ENCODE peak calls at places on chromosomes 6 and 20, in seven cellular contexts. F is colonic mucosa; K is astrocyte of the spinal cord; I is right lobe of liver; D is lower leg skin; U is effector memory CD4-positive, alpha-beta T cell; Z is upper lobe of right lung. S is an unnamed sample.

GRCh38 chr6:157107571-157107914 is 215.8 kb downstream of the TMEM242 start:
- DNase-seq in F (no peak), U (no peak), D (no peak), K (no peak), Z (no peak), I (no peak), S (no peak)

GRCh38 chr20:53718622-53719021 is 125.0 kb upstream of the ZNF217 start:
- DNase-seq in K (no peak), I (no peak), F (no peak), Z (peak), U (no peak), D (no peak), S (no peak)

GRCh38 chr6:129513471-129513870 is 196.5 kb downstream of the ARHGAP18 start:
- DNase-seq in Z (no peak), K (peak), I (no peak), D (no peak), U (no peak), F (no peak), S (peak)

GRCh38 chr6:116557863-116558262 is 4.3 kb downstream of the CALHM4 start:
- DNase-seq in Z (no peak), U (no peak), D (no peak), F (no peak), K (peak), I (no peak), S (peak)

GRCh38 chr20:44187054-44187762 is at the start of gene JPH2:
- DNase-seq in I (no peak), K (peak), F (peak), U (no peak), Z (no peak), D (peak), S (peak)

GRCh38 chr20:8530022-8530421 is 398.0 kb downstream of the PLCB1 start:
- DNase-seq in U (no peak), D (no peak), K (no peak), Z (no peak), I (no peak), F (no peak), S (no peak)

GRCh38 chr20:11948809-11949208 is 31.1 kb downstream of the BTBD3 start:
- DNase-seq in K (no peak), I (no peak), Z (no peak), U (no peak), F (no peak), D (no peak), S (no peak)

GRCh38 chr6:145705561-145705960 is 29.8 kb downstream of the EPM2A start:
- DNase-seq in Z (no peak), D (no peak), F (no peak), I (no peak), K (peak), U (no peak), S (peak)

GRCh38 chr6:47073125-47074110 is 31.3 kb upstream of the ADGRF1 start:
- DNase-seq in K (no peak), F (no peak), U (no peak), I (no peak), D (no peak), Z (no peak), S (peak)

GRCh38 chr6:90397929-90398674 is 101.5 kb upstream of the BACH2 start:
- DNase-seq in U (peak), D (no peak), F (no peak), Z (no peak), K (no peak), I (no peak), S (peak)

GRCh38 chr20:62209850-62210495 is 10.1 kb downstream of the HRH3 start:
- DNase-seq in F (no peak), D (no peak), U (no peak), I (no peak), Z (no peak), K (no peak), S (no peak)

GRCh38 chr20:47318596-47319516 is 37.6 kb downstream of the ZMYND8 start:
- DNase-seq in U (no peak), Z (peak), F (peak), K (peak), D (peak), I (peak), S (no peak)

GRCh38 chr6:139754898-139755754 is 380.7 kb upstream of the CITED2 start:
- DNase-seq in Z (no peak), K (no peak), F (no peak), U (no peak), D (no peak), I (no peak), S (no peak)

GRCh38 chr6:125815050-125815910 is 24.5 kb downstream of the NCOA7 start:
- DNase-seq in K (no peak), D (no peak), Z (no peak), F (no peak), U (no peak), I (no peak), S (peak)

GRCh38 chr6:125819927-125820326 is 29.2 kb downstream of the NCOA7 start:
- DNase-seq in K (no peak), I (no peak), U (no peak), Z (no peak), F (no peak), D (no peak), S (no peak)

GRCh38 chr6:125816828-125817280 is 26.1 kb downstream of the NCOA7 start:
- DNase-seq in I (no peak), K (no peak), U (no peak), Z (no peak), D (no peak), F (no peak), S (no peak)

GRCh38 chr6:125818659-125819297 is 28.0 kb downstream of the NCOA7 start:
- DNase-seq in U (no peak), K (no peak), I (no peak), F (no peak), D (no peak), Z (no peak), S (peak)

DNA sequence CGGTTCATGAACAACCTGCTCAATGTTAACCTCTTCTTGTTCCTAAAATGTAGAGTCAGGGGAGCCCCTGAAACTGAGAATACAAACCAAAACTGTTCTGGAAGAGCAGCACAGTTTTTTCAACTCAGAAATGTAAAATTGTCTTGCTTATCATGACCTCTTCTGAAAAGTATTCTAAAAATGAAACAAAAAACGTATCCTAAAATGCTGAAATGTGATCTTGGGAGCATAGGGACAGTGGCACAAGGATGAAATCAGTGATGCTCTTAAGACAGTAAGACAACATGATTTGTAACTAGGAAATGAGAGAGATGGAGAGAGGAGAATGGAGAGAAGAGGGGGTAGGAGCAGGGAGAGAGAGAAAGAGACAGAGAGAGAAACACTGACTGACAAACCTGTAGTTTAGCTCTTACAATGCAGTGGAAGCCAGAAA is 27.5 kb downstream of the NCOA7 start:
- DNase-seq in K (no peak), Z (no peak), I (no peak), F (no peak), D (no peak), U (no peak), S (peak)
- H3K4me3 ChIP-seq in K (no peak), Z (no peak), I (peak), F (no peak), D (no peak), U (no peak), S (no peak)

GRCh38 chr20:15063077-15063476 is 725.7 kb upstream of the FLRT3 start:
- DNase-seq in Z (no peak), I (no peak), D (no peak), U (no peak), K (no peak), F (no peak), S (peak)
- H3K4me3 ChIP-seq in Z (no peak), I (no peak), D (no peak), U (no peak), K (no peak), F (no peak), S (no peak)

GRCh38 chr6:1162367-1163275 is 149.3 kb upstream of the FOXQ1 start:
- DNase-seq in D (no peak), U (no peak), F (no peak), Z (no peak), K (no peak), I (no peak), S (no peak)
- H3K4me3 ChIP-seq in D (no peak), U (no peak), F (no peak), Z (peak), K (no peak), I (no peak), S (no peak)

DNA sequence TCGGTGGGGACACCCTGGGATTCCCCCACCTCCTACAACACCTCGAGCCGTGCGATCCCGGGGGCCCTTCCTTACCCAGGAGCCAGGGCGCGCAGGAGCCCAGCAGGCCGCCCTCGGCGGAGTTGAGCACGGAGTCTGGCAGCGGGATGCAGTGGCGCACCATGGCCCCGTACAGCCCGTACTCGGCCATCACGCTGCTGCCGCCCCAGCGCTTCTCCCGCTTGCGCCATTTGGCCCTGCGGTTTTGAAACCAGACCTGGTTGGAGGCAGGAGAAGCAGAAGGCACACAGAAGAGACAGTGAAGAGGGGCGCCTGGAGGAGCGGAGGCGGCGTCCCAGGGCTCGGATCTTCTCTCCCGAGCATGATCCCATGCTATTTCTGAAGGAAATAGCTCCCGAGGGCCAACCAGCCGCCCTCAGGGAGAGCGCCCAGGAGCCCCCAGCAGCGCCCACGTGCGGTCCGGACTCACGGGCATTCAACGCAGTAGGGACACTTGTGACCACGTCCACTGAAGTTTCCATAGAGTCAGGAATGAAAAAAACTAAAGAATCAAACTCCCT is 4.3 kb downstream of the VSX1 start:
- DNase-seq in D (no peak), Z (peak), U (no peak), I (peak), K (no peak), F (no peak), S (peak)
- H3K4me3 ChIP-seq in D (no peak), Z (peak), U (no peak), I (peak), K (no peak), F (peak), S (peak)

GRCh38 chr6:11280394-11280793 is 47.9 kb upstream of the NEDD9 start:
- DNase-seq in U (no peak), D (no peak), Z (no peak), F (no peak), I (no peak), K (no peak), S (no peak)

GRCh38 chr6:11282245-11282644 is 49.8 kb upstream of the NEDD9 start:
- DNase-seq in Z (no peak), I (no peak), K (no peak), F (peak), U (no peak), D (no peak), S (no peak)

GRCh38 chr6:11282875-11283274 is 50.4 kb upstream of the NEDD9 start:
- DNase-seq in U (no peak), D (no peak), K (no peak), F (peak), Z (no peak), I (no peak), S (no peak)

GRCh38 chr6:11284996-11285395 is 52.5 kb upstream of the NEDD9 start:
- DNase-seq in K (no peak), U (no peak), D (no peak), F (no peak), I (no peak), Z (no peak), S (no peak)

GRCh38 chr6:11283629-11284028 is 51.2 kb upstream of the NEDD9 start:
- DNase-seq in K (no peak), I (no peak), Z (no peak), F (no peak), D (no peak), U (no peak), S (no peak)
- H3K4me3 ChIP-seq in K (no peak), I (no peak), Z (no peak), F (no peak), D (no peak), U (no peak), S (no peak)

GRCh38 chr6:79338493-79338892 is 104.0 kb upstream of the HMGN3 start:
- DNase-seq in Z (no peak), K (no peak), F (no peak), D (no peak), I (no peak), U (no peak), S (no peak)

GRCh38 chr6:79335133-79335674 is 100.7 kb upstream of the HMGN3 start:
- DNase-seq in I (no peak), F (no peak), D (no peak), U (no peak), K (no peak), Z (no peak), S (peak)

GRCh38 chr6:79330723-79331122 is 96.2 kb upstream of the HMGN3 start:
- DNase-seq in D (no peak), Z (no peak), F (no peak), K (no peak), U (no peak), I (no peak), S (no peak)

DNA sequence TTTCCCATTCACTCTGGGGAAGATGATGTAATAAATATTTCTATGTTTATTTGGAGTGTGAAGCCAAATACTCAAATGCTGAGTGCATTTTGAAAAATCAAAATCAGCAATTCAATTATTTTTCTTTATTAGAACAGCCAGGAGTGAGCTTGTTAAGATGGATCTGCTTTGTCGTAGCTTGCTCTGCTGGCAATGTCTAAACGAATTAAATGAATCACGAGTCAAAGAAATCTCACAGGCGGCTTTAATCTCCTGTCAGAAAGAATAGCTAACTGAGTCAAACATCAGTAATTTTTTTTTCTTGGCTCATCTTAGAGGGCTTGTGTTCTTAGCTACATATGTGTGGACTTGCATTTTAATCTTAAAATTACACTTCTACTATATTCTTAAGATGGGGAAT is 100.2 kb upstream of the HMGN3 start:
- DNase-seq in D (no peak), I (no peak), F (no peak), Z (no peak), K (no peak), U (no peak), S (no peak)
- H3K4me3 ChIP-seq in D (no peak), I (no peak), F (no peak), Z (no peak), K (no peak), U (no peak), S (no peak)

GRCh38 chr6:169786349-169786748 is 34.9 kb downstream of the ERMARD start:
- DNase-seq in I (peak), D (no peak), Z (peak), U (no peak), F (no peak), K (no peak), S (no peak)

GRCh38 chr6:169789146-169789943 is 37.9 kb downstream of the ERMARD start:
- DNase-seq in I (peak), U (no peak), F (no peak), K (no peak), D (no peak), Z (peak), S (peak)

GRCh38 chr6:169787797-169788196 is 36.4 kb downstream of the ERMARD start:
- DNase-seq in D (no peak), Z (peak), I (peak), F (no peak), K (no peak), U (no peak), S (no peak)

GRCh38 chr6:169789944-169790927 is 38.8 kb downstream of the ERMARD start:
- DNase-seq in D (peak), F (peak), I (peak), U (peak), K (peak), Z (peak), S (peak)

GRCh38 chr6:169788809-169789145 is 37.4 kb downstream of the ERMARD start:
- DNase-seq in U (no peak), K (no peak), F (no peak), Z (no peak), D (no peak), I (no peak), S (no peak)
- H3K4me3 ChIP-seq in U (no peak), K (no peak), F (no peak), Z (no peak), D (no peak), I (no peak), S (no peak)